ENCODE peak calls at places on chromosomes 1 and 21, in nine cellular contexts. One of them, this sample, is unnamed. For H3K36me3, the result is how much of the 10 kb centered on the place peaks cover.

GRCh38 chr1:242691603-242691945 is 167.1 kb upstream of the PLD5 start:
- DNase-seq in fibroblast of lung: no peak
- DNase-seq in tibial nerve: no peak
- DNase-seq in colonic mucosa: no peak
- DNase-seq in endodermal cell: no peak
- DNase-seq in upper lobe of right lung: no peak
- DNase-seq in psoas muscle: no peak
- DNase-seq in breast epithelium: no peak
- DNase-seq in astrocyte: no peak
- DNase-seq in this sample: no peak

GRCh38 chr1:59815892-59816291 is 1.1 kb downstream of the HOOK1 start:
- DNase-seq in upper lobe of right lung: no peak
- DNase-seq in psoas muscle: no peak
- DNase-seq in colonic mucosa: no peak
- DNase-seq in endodermal cell: no peak
- DNase-seq in tibial nerve: no peak
- DNase-seq in breast epithelium: no peak
- DNase-seq in fibroblast of lung: no peak
- DNase-seq in astrocyte: no peak
- DNase-seq in this sample: no peak

GRCh38 chr21:24428539-24429186 is 1178.6 kb downstream of the MRPL39 start:
- DNase-seq in fibroblast of lung: no peak
- DNase-seq in breast epithelium: no peak
- DNase-seq in psoas muscle: no peak
- DNase-seq in astrocyte: no peak
- DNase-seq in tibial nerve: no peak
- DNase-seq in colonic mucosa: no peak
- DNase-seq in endodermal cell: no peak
- DNase-seq in upper lobe of right lung: no peak
- DNase-seq in this sample: no peak

GRCh38 chr1:18796950-18797349 is 62.5 kb downstream of the TAS1R2 start:
- DNase-seq in astrocyte: no peak
- DNase-seq in upper lobe of right lung: no peak
- DNase-seq in breast epithelium: no peak
- DNase-seq in colonic mucosa: no peak
- DNase-seq in psoas muscle: no peak
- DNase-seq in endodermal cell: no peak
- DNase-seq in fibroblast of lung: no peak
- DNase-seq in tibial nerve: no peak
- DNase-seq in this sample: no peak

GRCh38 chr1:16630661-16631247 is 17.4 kb upstream of the NBPF1 start:
- DNase-seq in psoas muscle: peak
- DNase-seq in fibroblast of lung: no peak
- DNase-seq in endodermal cell: peak
- DNase-seq in tibial nerve: no peak
- DNase-seq in breast epithelium: peak
- DNase-seq in upper lobe of right lung: peak
- DNase-seq in colonic mucosa: peak
- DNase-seq in astrocyte: no peak
- DNase-seq in this sample: peak

GRCh38 chr1:23751050-23751814 is 8.0 kb downstream of the ELOA start:
- DNase-seq in fibroblast of lung: peak
- DNase-seq in astrocyte: peak
- DNase-seq in endodermal cell: peak
- DNase-seq in upper lobe of right lung: no peak
- DNase-seq in tibial nerve: no peak
- DNase-seq in psoas muscle: no peak
- DNase-seq in colonic mucosa: peak
- DNase-seq in breast epithelium: no peak
- DNase-seq in this sample: no peak

GRCh38 chr21:41839387-41840000 is 39.6 kb downstream of the PRDM15 start:
- DNase-seq in fibroblast of lung: no peak
- DNase-seq in astrocyte: no peak
- DNase-seq in colonic mucosa: no peak
- DNase-seq in psoas muscle: no peak
- DNase-seq in endodermal cell: no peak
- DNase-seq in breast epithelium: no peak
- DNase-seq in upper lobe of right lung: peak
- DNase-seq in tibial nerve: no peak
- DNase-seq in this sample: no peak

GRCh38 chr21:42367379-42368165 is 1.2 kb upstream of the TFF1 start:
- DNase-seq in breast epithelium: no peak
- DNase-seq in astrocyte: no peak
- DNase-seq in endodermal cell: no peak
- DNase-seq in colonic mucosa: no peak
- DNase-seq in tibial nerve: no peak
- DNase-seq in fibroblast of lung: no peak
- DNase-seq in psoas muscle: no peak
- DNase-seq in upper lobe of right lung: no peak
- DNase-seq in this sample: no peak

GRCh38 chr1:196733091-196733970 is 41.3 kb upstream of the CFHR3 start:
- DNase-seq in upper lobe of right lung: no peak
- DNase-seq in psoas muscle: no peak
- DNase-seq in fibroblast of lung: no peak
- DNase-seq in colonic mucosa: no peak
- DNase-seq in tibial nerve: no peak
- DNase-seq in astrocyte: no peak
- DNase-seq in endodermal cell: no peak
- DNase-seq in breast epithelium: no peak
- DNase-seq in this sample: no peak

GRCh38 chr21:14403681-14404318 is 20.9 kb upstream of the HSPA13 start:
- DNase-seq in psoas muscle: no peak
- DNase-seq in endodermal cell: no peak
- DNase-seq in upper lobe of right lung: no peak
- DNase-seq in colonic mucosa: no peak
- DNase-seq in breast epithelium: no peak
- DNase-seq in astrocyte: peak
- DNase-seq in fibroblast of lung: peak
- DNase-seq in tibial nerve: no peak
- DNase-seq in this sample: no peak

GRCh38 chr1:66478116-66478515 is 55.8 kb upstream of the SGIP1 start:
- DNase-seq in upper lobe of right lung: no peak
- DNase-seq in fibroblast of lung: peak
- DNase-seq in endodermal cell: no peak
- DNase-seq in colonic mucosa: no peak
- DNase-seq in breast epithelium: no peak
- DNase-seq in astrocyte: peak
- DNase-seq in psoas muscle: no peak
- DNase-seq in tibial nerve: no peak
- DNase-seq in this sample: no peak

GRCh38 chr1:109821831-109822745 is 58.4 kb upstream of the EPS8L3 start:
- DNase-seq in psoas muscle: peak
- DNase-seq in fibroblast of lung: peak
- DNase-seq in astrocyte: peak
- DNase-seq in endodermal cell: peak
- DNase-seq in colonic mucosa: no peak
- DNase-seq in breast epithelium: no peak
- DNase-seq in tibial nerve: peak
- DNase-seq in upper lobe of right lung: no peak
- DNase-seq in this sample: peak

GRCh38 chr1:59015708-59016107 is 231.9 kb upstream of the JUN start:
- DNase-seq in breast epithelium: no peak
- DNase-seq in astrocyte: peak
- DNase-seq in fibroblast of lung: peak
- DNase-seq in colonic mucosa: no peak
- DNase-seq in endodermal cell: peak
- DNase-seq in tibial nerve: no peak
- DNase-seq in upper lobe of right lung: no peak
- DNase-seq in psoas muscle: no peak
- DNase-seq in this sample: no peak

GRCh38 chr1:178579562-178579961 is 66.7 kb downstream of the TEX35 start:
- DNase-seq in endodermal cell: no peak
- DNase-seq in psoas muscle: no peak
- DNase-seq in fibroblast of lung: no peak
- DNase-seq in astrocyte: no peak
- DNase-seq in tibial nerve: no peak
- DNase-seq in breast epithelium: no peak
- DNase-seq in upper lobe of right lung: no peak
- DNase-seq in colonic mucosa: no peak
- DNase-seq in this sample: no peak

GRCh38 chr1:115768549-115768948 is at the start of gene CASQ2:
- DNase-seq in colonic mucosa: no peak
- DNase-seq in astrocyte: no peak
- DNase-seq in upper lobe of right lung: no peak
- DNase-seq in psoas muscle: peak
- DNase-seq in tibial nerve: no peak
- DNase-seq in fibroblast of lung: no peak
- DNase-seq in breast epithelium: no peak
- DNase-seq in endodermal cell: no peak
- DNase-seq in this sample: peak

GRCh38 chr1:111127923-111128643 is 11.8 kb downstream of the DRAM2 start:
- DNase-seq in psoas muscle: no peak
- DNase-seq in breast epithelium: no peak
- DNase-seq in colonic mucosa: no peak
- DNase-seq in tibial nerve: no peak
- DNase-seq in endodermal cell: no peak
- DNase-seq in astrocyte: no peak
- DNase-seq in upper lobe of right lung: no peak
- DNase-seq in fibroblast of lung: no peak
- DNase-seq in this sample: no peak
- H3K36me3 ChIP-seq in psoas muscle: half or more
- H3K36me3 ChIP-seq in breast epithelium: under half
- H3K36me3 ChIP-seq in colonic mucosa: under half
- H3K36me3 ChIP-seq in tibial nerve: under half
- H3K36me3 ChIP-seq in endodermal cell: half or more
- H3K36me3 ChIP-seq in astrocyte: under half
- H3K36me3 ChIP-seq in upper lobe of right lung: half or more
- H3K36me3 ChIP-seq in fibroblast of lung: under half
- H3K36me3 ChIP-seq in this sample: under half

GRCh38 chr1:202786804-202787203 is 21.4 kb downstream of the KDM5B start:
- DNase-seq in endodermal cell: no peak
- DNase-seq in upper lobe of right lung: no peak
- DNase-seq in fibroblast of lung: no peak
- DNase-seq in tibial nerve: no peak
- DNase-seq in psoas muscle: no peak
- DNase-seq in astrocyte: no peak
- DNase-seq in colonic mucosa: no peak
- DNase-seq in breast epithelium: no peak
- DNase-seq in this sample: no peak

GRCh38 chr1:202788800-202789199 is 19.4 kb downstream of the KDM5B start:
- DNase-seq in fibroblast of lung: no peak
- DNase-seq in endodermal cell: no peak
- DNase-seq in colonic mucosa: peak
- DNase-seq in astrocyte: no peak
- DNase-seq in psoas muscle: no peak
- DNase-seq in tibial nerve: no peak
- DNase-seq in breast epithelium: no peak
- DNase-seq in upper lobe of right lung: no peak
- DNase-seq in this sample: no peak

GRCh38 chr1:202796670-202797069 is 11.6 kb downstream of the KDM5B start:
- DNase-seq in psoas muscle: no peak
- DNase-seq in colonic mucosa: no peak
- DNase-seq in upper lobe of right lung: no peak
- DNase-seq in breast epithelium: no peak
- DNase-seq in astrocyte: no peak
- DNase-seq in fibroblast of lung: no peak
- DNase-seq in endodermal cell: no peak
- DNase-seq in tibial nerve: no peak
- DNase-seq in this sample: no peak

GRCh38 chr1:202794049-202794725 is 14.0 kb downstream of the KDM5B start:
- DNase-seq in colonic mucosa: no peak
- DNase-seq in tibial nerve: no peak
- DNase-seq in astrocyte: no peak
- DNase-seq in fibroblast of lung: no peak
- DNase-seq in psoas muscle: no peak
- DNase-seq in breast epithelium: no peak
- DNase-seq in upper lobe of right lung: no peak
- DNase-seq in endodermal cell: no peak
- DNase-seq in this sample: no peak

DNA sequence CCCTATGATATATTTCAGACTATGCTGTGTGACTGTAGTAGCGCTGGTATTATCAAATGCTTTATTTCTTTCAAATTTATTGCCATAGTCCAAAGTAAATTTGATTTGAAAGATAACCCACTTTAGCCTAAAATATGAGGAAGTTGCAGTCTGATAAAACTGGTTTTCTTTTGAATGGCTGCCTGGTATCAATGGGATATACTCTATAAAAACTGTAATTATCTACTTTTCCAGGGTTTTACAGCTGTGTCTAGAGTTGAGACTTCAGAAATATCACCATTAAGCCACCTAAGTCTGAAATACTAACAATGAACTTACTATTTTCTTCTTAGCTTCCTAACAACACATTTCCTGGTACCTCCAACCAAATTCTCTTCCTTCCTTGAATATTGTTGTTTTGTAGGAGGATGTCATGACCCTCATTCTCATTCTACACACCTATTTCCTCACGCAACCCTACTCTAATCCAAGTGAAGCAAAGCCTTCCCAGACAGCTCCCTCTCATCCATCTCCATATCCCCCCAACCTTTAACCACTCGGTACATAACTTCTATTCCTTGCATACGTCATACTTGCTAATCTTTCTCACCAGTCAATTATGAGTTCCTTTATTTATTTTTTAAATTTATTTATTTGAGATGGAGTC is 17.0 kb downstream of the KDM5B start:
- DNase-seq in psoas muscle: no peak
- DNase-seq in upper lobe of right lung: no peak
- DNase-seq in tibial nerve: no peak
- DNase-seq in astrocyte: no peak
- DNase-seq in breast epithelium: no peak
- DNase-seq in endodermal cell: no peak
- DNase-seq in colonic mucosa: no peak
- DNase-seq in fibroblast of lung: no peak
- DNase-seq in this sample: no peak
- H3K27ac ChIP-seq in psoas muscle: no peak
- H3K27ac ChIP-seq in upper lobe of right lung: no peak
- H3K27ac ChIP-seq in tibial nerve: no peak
- H3K27ac ChIP-seq in astrocyte: no peak
- H3K27ac ChIP-seq in breast epithelium: no peak
- H3K27ac ChIP-seq in endodermal cell: no peak
- H3K27ac ChIP-seq in colonic mucosa: peak
- H3K27ac ChIP-seq in fibroblast of lung: no peak
- H3K27ac ChIP-seq in this sample: no peak

DNA sequence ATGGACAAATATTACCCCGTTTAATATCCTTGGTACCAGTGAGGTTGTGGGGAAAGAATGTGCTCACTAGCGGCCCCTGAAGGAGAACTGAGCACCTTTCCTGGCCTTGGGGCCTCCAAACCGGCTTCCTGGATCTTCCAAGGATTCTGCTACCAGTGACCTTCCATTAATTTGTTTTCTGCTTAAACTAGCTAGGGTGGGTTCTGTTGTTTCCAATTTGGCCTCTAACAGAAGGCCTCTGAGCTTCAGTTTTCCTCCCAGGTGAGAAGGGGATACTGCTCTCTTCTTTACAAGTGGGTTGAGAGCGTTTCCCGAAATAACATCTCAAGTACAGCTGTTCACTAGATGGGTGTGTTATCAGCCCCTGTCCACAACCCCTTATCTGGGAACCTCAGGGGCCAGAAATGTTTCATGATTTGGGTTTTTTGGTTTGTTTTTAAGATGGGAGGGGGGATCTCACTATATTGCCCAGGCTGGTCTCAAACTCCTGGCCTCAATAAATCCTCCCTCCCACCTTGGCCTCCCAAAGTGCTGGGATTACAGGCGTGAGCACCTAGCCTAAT is 16.9 kb upstream of the IFNGR2 start:
- DNase-seq in colonic mucosa: no peak
- DNase-seq in endodermal cell: peak
- DNase-seq in psoas muscle: no peak
- DNase-seq in upper lobe of right lung: no peak
- DNase-seq in astrocyte: no peak
- DNase-seq in breast epithelium: no peak
- DNase-seq in fibroblast of lung: no peak
- DNase-seq in tibial nerve: no peak
- DNase-seq in this sample: no peak
- TF ChIP-seq CTCF in colonic mucosa: no peak
- TF ChIP-seq CTCF in endodermal cell: peak
- TF ChIP-seq CTCF in psoas muscle: no peak
- TF ChIP-seq CTCF in upper lobe of right lung: no peak
- TF ChIP-seq CTCF in astrocyte: no peak
- TF ChIP-seq CTCF in breast epithelium: no peak
- TF ChIP-seq CTCF in fibroblast of lung: peak
- TF ChIP-seq CTCF in tibial nerve: no peak
- TF ChIP-seq CTCF in this sample: no peak

GRCh38 chr1:186325239-186325638 is 49.8 kb downstream of the TPR start:
- DNase-seq in tibial nerve: no peak
- DNase-seq in breast epithelium: no peak
- DNase-seq in colonic mucosa: no peak
- DNase-seq in astrocyte: no peak
- DNase-seq in endodermal cell: no peak
- DNase-seq in upper lobe of right lung: no peak
- DNase-seq in psoas muscle: no peak
- DNase-seq in fibroblast of lung: peak
- DNase-seq in this sample: no peak
- H3K36me3 ChIP-seq in tibial nerve: under half
- H3K36me3 ChIP-seq in breast epithelium: under half
- H3K36me3 ChIP-seq in colonic mucosa: under half
- H3K36me3 ChIP-seq in astrocyte: half or more
- H3K36me3 ChIP-seq in endodermal cell: half or more
- H3K36me3 ChIP-seq in upper lobe of right lung: half or more
- H3K36me3 ChIP-seq in psoas muscle: half or more
- H3K36me3 ChIP-seq in fibroblast of lung: under half
- H3K36me3 ChIP-seq in this sample: half or more